ENCODE peak calls at places on chromosomes 16 and 17, in five cellular contexts. One of them, this sample, is unnamed.

GRCh38 chr16:82329504-82330192 is 159.6 kb upstream of the MPHOSPH6 start:
- DNase-seq in ACHN: no peak
- DNase-seq in caudate nucleus: no peak
- DNase-seq in CMK: no peak
- DNase-seq in T47D: peak; percentile 46
- DNase-seq in this sample: no peak

GRCh38 chr17:37711113-37711512 is 33.7 kb downstream of the HNF1B start:
- DNase-seq in T47D: no peak
- DNase-seq in caudate nucleus: no peak
- DNase-seq in ACHN: no peak
- DNase-seq in CMK: no peak
- DNase-seq in this sample: no peak

GRCh38 chr16:9256196-9256595 is 164.8 kb downstream of the HAPSTR1 start:
- DNase-seq in CMK: peak; percentile 8
- DNase-seq in caudate nucleus: no peak
- DNase-seq in ACHN: peak; percentile 51
- DNase-seq in T47D: no peak
- DNase-seq in this sample: peak; percentile 31

GRCh38 chr17:11636771-11637170 is 38.5 kb downstream of the DNAH9 start:
- DNase-seq in CMK: no peak
- DNase-seq in T47D: no peak
- DNase-seq in ACHN: no peak
- DNase-seq in caudate nucleus: no peak
- DNase-seq in this sample: no peak

GRCh38 chr16:20175358-20175757 is 101.7 kb upstream of the GPR139 start:
- DNase-seq in CMK: no peak
- DNase-seq in T47D: no peak
- DNase-seq in caudate nucleus: no peak
- DNase-seq in ACHN: no peak
- DNase-seq in this sample: no peak

GRCh38 chr16:81469183-81469677 is 24.6 kb downstream of the CMIP start:
- DNase-seq in caudate nucleus: no peak
- DNase-seq in CMK: no peak
- DNase-seq in ACHN: no peak
- DNase-seq in T47D: no peak
- DNase-seq in this sample: no peak

GRCh38 chr17:336110-337021 is 16.2 kb downstream of the RPH3AL start:
- DNase-seq in T47D: no peak
- DNase-seq in CMK: no peak
- DNase-seq in caudate nucleus: no peak
- DNase-seq in ACHN: no peak
- DNase-seq in this sample: no peak

GRCh38 chr17:40316571-40317344 is 7.8 kb downstream of the RARA start:
- DNase-seq in CMK: no peak
- DNase-seq in T47D: peak; percentile 57
- DNase-seq in ACHN: peak; percentile 79
- DNase-seq in caudate nucleus: no peak
- DNase-seq in this sample: peak; percentile 89

GRCh38 chr17:76544123-76544915 is 4.5 kb downstream of the PRCD start:
- DNase-seq in ACHN: no peak
- DNase-seq in T47D: no peak
- DNase-seq in caudate nucleus: peak; percentile 52
- DNase-seq in CMK: no peak
- DNase-seq in this sample: no peak

GRCh38 chr17:2949469-2950044 is 113.8 kb downstream of the OR1D5 start:
- DNase-seq in ACHN: no peak
- DNase-seq in T47D: no peak
- DNase-seq in caudate nucleus: no peak
- DNase-seq in CMK: no peak
- DNase-seq in this sample: peak; percentile 93

GRCh38 chr17:66667491-66668030 is 167.4 kb upstream of the CACNG5 start:
- DNase-seq in caudate nucleus: no peak
- DNase-seq in T47D: no peak
- DNase-seq in CMK: no peak
- DNase-seq in ACHN: no peak
- DNase-seq in this sample: no peak

GRCh38 chr17:6668727-6669425 is 17.3 kb downstream of the C17orf100 start:
- DNase-seq in ACHN: no peak
- DNase-seq in T47D: no peak
- DNase-seq in CMK: no peak
- DNase-seq in caudate nucleus: no peak
- DNase-seq in this sample: no peak

GRCh38 chr16:56513972-56514371 is 5.9 kb downstream of the BBS2 start:
- DNase-seq in caudate nucleus: no peak
- DNase-seq in ACHN: peak; percentile 79
- DNase-seq in T47D: peak; percentile 16
- DNase-seq in CMK: peak; percentile 9
- DNase-seq in this sample: peak; percentile 64

GRCh38 chr17:752620-753219 is 656 bp upstream of the GEMIN4 start:
- DNase-seq in ACHN: peak; percentile 36
- DNase-seq in caudate nucleus: no peak
- DNase-seq in CMK: no peak
- DNase-seq in T47D: peak; percentile 61
- DNase-seq in this sample: peak; percentile 58

GRCh38 chr17:72502940-72503341 is 382.1 kb downstream of the SOX9 start:
- DNase-seq in CMK: no peak
- DNase-seq in ACHN: no peak
- DNase-seq in T47D: no peak
- DNase-seq in caudate nucleus: no peak
- DNase-seq in this sample: no peak

GRCh38 chr17:40538019-40538935 is 27.0 kb downstream of the CCR7 start:
- DNase-seq in ACHN: no peak
- DNase-seq in caudate nucleus: no peak
- DNase-seq in T47D: no peak
- DNase-seq in CMK: no peak
- DNase-seq in this sample: peak; percentile 57

GRCh38 chr16:50499254-50499653 is 48.9 kb upstream of the NKD1 start:
- DNase-seq in T47D: no peak
- DNase-seq in CMK: no peak
- DNase-seq in ACHN: no peak
- DNase-seq in caudate nucleus: no peak
- DNase-seq in this sample: no peak

GRCh38 chr16:89300311-89300975 is 82.9 kb downstream of the ZNF778 start:
- DNase-seq in T47D: no peak
- DNase-seq in caudate nucleus: no peak
- DNase-seq in ACHN: no peak
- DNase-seq in CMK: no peak
- DNase-seq in this sample: no peak

GRCh38 chr17:75364078-75364477 is 41.4 kb downstream of the GRB2 start:
- DNase-seq in caudate nucleus: no peak
- DNase-seq in ACHN: peak; percentile 84
- DNase-seq in T47D: no peak
- DNase-seq in CMK: no peak
- DNase-seq in this sample: no peak

GRCh38 chr17:15457723-15458094 is 9.7 kb downstream of the CDRT4 start:
- DNase-seq in caudate nucleus: no peak
- DNase-seq in ACHN: no peak
- DNase-seq in T47D: no peak
- DNase-seq in CMK: no peak
- DNase-seq in this sample: no peak

GRCh38 chr17:1232786-1233185 is 37.5 kb upstream of the BHLHA9 start:
- DNase-seq in CMK: no peak
- DNase-seq in T47D: no peak
- DNase-seq in caudate nucleus: no peak
- DNase-seq in ACHN: no peak
- DNase-seq in this sample: peak; percentile 75

GRCh38 chr16:56673916-56674315 is 4.3 kb downstream of the MT1H start:
- DNase-seq in T47D: no peak
- DNase-seq in CMK: no peak
- DNase-seq in caudate nucleus: no peak
- DNase-seq in ACHN: no peak
- DNase-seq in this sample: peak; percentile 55

GRCh38 chr17:81302861-81303326 is 7.8 kb upstream of the SLC38A10 start:
- DNase-seq in T47D: no peak
- DNase-seq in CMK: no peak
- DNase-seq in ACHN: no peak
- DNase-seq in caudate nucleus: no peak
- DNase-seq in this sample: no peak

GRCh38 chr17:76421054-76421427 is 31.9 kb downstream of the UBE2O start:
- DNase-seq in ACHN: no peak
- DNase-seq in T47D: no peak
- DNase-seq in caudate nucleus: no peak
- DNase-seq in CMK: no peak
- DNase-seq in this sample: no peak

GRCh38 chr17:40121191-40121885 is 433 bp upstream of the MSL1 start:
- DNase-seq in ACHN: peak; percentile 54
- DNase-seq in caudate nucleus: no peak
- DNase-seq in CMK: no peak
- DNase-seq in T47D: peak; percentile 39
- DNase-seq in this sample: peak; percentile 72

GRCh38 chr16:31064882-31065461 is 9.1 kb downstream of the ZNF668 start:
- DNase-seq in caudate nucleus: no peak
- DNase-seq in ACHN: peak; percentile 77
- DNase-seq in T47D: no peak
- DNase-seq in CMK: no peak
- DNase-seq in this sample: peak; percentile 95

GRCh38 chr16:12215302-12216105 is 239.0 kb downstream of the SNX29 start:
- DNase-seq in ACHN: no peak
- DNase-seq in T47D: no peak
- DNase-seq in caudate nucleus: no peak
- DNase-seq in CMK: peak; percentile 5
- DNase-seq in this sample: no peak

GRCh38 chr17:80025140-80025539 is 10.5 kb downstream of the TBC1D16 start:
- DNase-seq in CMK: no peak
- DNase-seq in ACHN: no peak
- DNase-seq in T47D: no peak
- DNase-seq in caudate nucleus: no peak
- DNase-seq in this sample: no peak

GRCh38 chr16:89420204-89420603 is 70.2 kb downstream of the ANKRD11 start:
- DNase-seq in ACHN: no peak
- DNase-seq in caudate nucleus: no peak
- DNase-seq in T47D: no peak
- DNase-seq in CMK: no peak
- DNase-seq in this sample: no peak

GRCh38 chr17:6551356-6551755 is 5.0 kb downstream of the PITPNM3 start:
- DNase-seq in caudate nucleus: no peak
- DNase-seq in CMK: no peak
- DNase-seq in T47D: no peak
- DNase-seq in ACHN: no peak
- DNase-seq in this sample: no peak

GRCh38 chr16:23333034-23333579 is 31.0 kb downstream of the SCNN1B start:
- DNase-seq in T47D: no peak
- DNase-seq in ACHN: no peak
- DNase-seq in caudate nucleus: no peak
- DNase-seq in CMK: no peak
- DNase-seq in this sample: peak; percentile 31

GRCh38 chr16:10738231-10739077 is 5.2 kb upstream of the NUBP1 start:
- DNase-seq in T47D: no peak
- DNase-seq in caudate nucleus: no peak
- DNase-seq in ACHN: peak; percentile 82
- DNase-seq in CMK: no peak
- DNase-seq in this sample: peak; percentile 84

GRCh38 chr17:44922136-44922535 is 6.8 kb upstream of the GFAP start:
- DNase-seq in caudate nucleus: no peak
- DNase-seq in ACHN: no peak
- DNase-seq in T47D: no peak
- DNase-seq in CMK: no peak
- DNase-seq in this sample: no peak

GRCh38 chr16:56199164-56199563 is 7.9 kb downstream of the GNAO1 start:
- DNase-seq in caudate nucleus: no peak
- DNase-seq in ACHN: no peak
- DNase-seq in T47D: no peak
- DNase-seq in CMK: no peak
- DNase-seq in this sample: no peak

GRCh38 chr17:65783845-65784334 is 222.4 kb upstream of the AXIN2 start:
- DNase-seq in caudate nucleus: no peak
- DNase-seq in T47D: no peak
- DNase-seq in CMK: no peak
- DNase-seq in ACHN: peak; percentile 75
- DNase-seq in this sample: peak; percentile 67

GRCh38 chr17:63647936-63648335 is 25.7 kb downstream of the MAP3K3 start:
- DNase-seq in ACHN: no peak
- DNase-seq in CMK: no peak
- DNase-seq in T47D: no peak
- DNase-seq in caudate nucleus: no peak
- DNase-seq in this sample: no peak

GRCh38 chr16:70398177-70398743 is 40.6 kb downstream of the ST3GAL2 start:
- DNase-seq in CMK: no peak
- DNase-seq in caudate nucleus: no peak
- DNase-seq in ACHN: no peak
- DNase-seq in T47D: no peak
- DNase-seq in this sample: no peak